ENCODE peak calls at places on chromosomes 1 and 21, in five cellular contexts. One of them, this sample, is unnamed.
A peak's percentile ranks its signal among the peaks of the same experiment; 100 is the strongest.

GRCh38 chr1:74689800-74690696 is 16.5 kb upstream of the ERICH3 start:
- DNase-seq in epithelial cell of esophagus: peak; percentile 65
- DNase-seq in AG04449: no peak
- DNase-seq in nucleus accumbens: peak; percentile 70
- DNase-seq in MM.1S: peak; percentile 63
- DNase-seq in this sample: no peak

GRCh38 chr1:44676484-44677200 is 2.1 kb downstream of the ARMH1 start:
- DNase-seq in AG04449: no peak
- DNase-seq in epithelial cell of esophagus: peak; percentile 46
- DNase-seq in nucleus accumbens: no peak
- DNase-seq in MM.1S: no peak
- DNase-seq in this sample: no peak

GRCh38 chr21:41846536-41846935 is 32.6 kb downstream of the PRDM15 start:
- DNase-seq in MM.1S: no peak
- DNase-seq in AG04449: no peak
- DNase-seq in epithelial cell of esophagus: no peak
- DNase-seq in nucleus accumbens: no peak
- DNase-seq in this sample: no peak

GRCh38 chr1:246343251-246343650 is 163.8 kb downstream of the SMYD3 start:
- DNase-seq in nucleus accumbens: no peak
- DNase-seq in MM.1S: peak; percentile 29
- DNase-seq in AG04449: no peak
- DNase-seq in epithelial cell of esophagus: no peak
- DNase-seq in this sample: no peak

GRCh38 chr1:41233708-41234107 is 8.4 kb downstream of the SCMH1 start:
- DNase-seq in MM.1S: no peak
- DNase-seq in nucleus accumbens: no peak
- DNase-seq in AG04449: no peak
- DNase-seq in epithelial cell of esophagus: no peak
- DNase-seq in this sample: no peak

GRCh38 chr1:121408354-121408753 is 223.6 kb downstream of the SRGAP2C start:
- DNase-seq in nucleus accumbens: no peak
- DNase-seq in AG04449: no peak
- DNase-seq in MM.1S: no peak
- DNase-seq in epithelial cell of esophagus: no peak
- DNase-seq in this sample: no peak

GRCh38 chr1:153548722-153549695 is at the start of gene S100A3:
- DNase-seq in AG04449: no peak
- DNase-seq in epithelial cell of esophagus: peak; percentile 76
- DNase-seq in MM.1S: no peak
- DNase-seq in nucleus accumbens: no peak
- DNase-seq in this sample: peak; percentile 82

GRCh38 chr21:14251336-14251735 is 35.4 kb downstream of the RBM11 start:
- DNase-seq in AG04449: no peak
- DNase-seq in nucleus accumbens: no peak
- DNase-seq in MM.1S: no peak
- DNase-seq in epithelial cell of esophagus: no peak
- DNase-seq in this sample: no peak

GRCh38 chr1:6519935-6520621 is 28.6 kb upstream of the PLEKHG5 start:
- DNase-seq in AG04449: peak; percentile 24
- DNase-seq in MM.1S: no peak
- DNase-seq in nucleus accumbens: peak; percentile 76
- DNase-seq in epithelial cell of esophagus: peak; percentile 91
- DNase-seq in this sample: peak; percentile 63

GRCh38 chr1:119766374-119766794 is 2.3 kb downstream of the HMGCS2 start:
- DNase-seq in AG04449: no peak
- DNase-seq in nucleus accumbens: peak; percentile 51
- DNase-seq in epithelial cell of esophagus: no peak
- DNase-seq in MM.1S: no peak
- DNase-seq in this sample: no peak

GRCh38 chr1:95951291-95951690 is 717.3 kb downstream of the RWDD3 start:
- DNase-seq in epithelial cell of esophagus: no peak
- DNase-seq in nucleus accumbens: no peak
- DNase-seq in MM.1S: no peak
- DNase-seq in AG04449: no peak
- DNase-seq in this sample: no peak